ENCODE peak calls at places on chromosomes 7 and 10, in six cellular contexts. Q is IMR-90, F is left ventricle myocardium inferior, G is GM23338, V is heart right ventricle, Z is brain microvascular endothelial cell. M is an unnamed sample.

GRCh38 chr10:111360260-111360925 is 283.6 kb downstream of the ADRA2A start:
- DNase-seq in Q (no peak), Z (no peak), G (peak; percentile 83), F (peak; percentile 14), V (no peak), M (no peak)

GRCh38 chr10:49328401-49329185 is 29.6 kb downstream of the C10orf71 start:
- DNase-seq in F (no peak), G (no peak), Z (no peak), V (no peak), Q (no peak), M (no peak)

GRCh38 chr7:114860196-114860595 is 61.7 kb upstream of the MDFIC start:
- DNase-seq in G (no peak), Q (no peak), F (no peak), V (no peak), Z (no peak), M (no peak)

GRCh38 chr10:14820010-14820774 is 17.6 kb downstream of the CDNF start:
- DNase-seq in Q (peak; percentile 95), G (no peak), F (no peak), Z (peak; percentile 89), V (no peak), M (no peak)

GRCh38 chr7:23105086-23105643 is 420 bp upstream of the KLHL7 start:
- DNase-seq in F (no peak), G (no peak), Q (no peak), V (no peak), Z (no peak), M (no peak)

GRCh38 chr7:49111706-49112105 is 187.4 kb downstream of the CDC14C start:
- DNase-seq in Z (no peak), G (no peak), V (no peak), Q (no peak), F (no peak), M (no peak)

GRCh38 chr7:48522692-48523091 is 351.4 kb downstream of the ABCA13 start:
- DNase-seq in F (no peak), G (no peak), Q (no peak), Z (no peak), V (no peak), M (no peak)

GRCh38 chr10:89574348-89574747 is 39.0 kb upstream of the SLC16A12 start:
- DNase-seq in F (no peak), Z (peak; percentile 29), G (no peak), V (no peak), Q (no peak), M (no peak)

GRCh38 chr7:134701272-134701671 is 54.6 kb downstream of the BPGM start:
- DNase-seq in V (no peak), Q (peak; percentile 42), G (peak; percentile 74), F (no peak), Z (no peak), M (no peak)

GRCh38 chr7:74480861-74481417 is 27.2 kb downstream of the GTF2IRD1 start:
- DNase-seq in Z (peak; percentile 52), V (peak; percentile 37), Q (peak; percentile 51), F (peak; percentile 49), G (no peak), M (peak; percentile 89)

GRCh38 chr7:22660732-22661131 is 66.3 kb upstream of the IL6 start:
- DNase-seq in F (no peak), Z (no peak), V (no peak), G (peak; percentile 77), Q (no peak), M (no peak)

GRCh38 chr10:124032982-124033886 is 60.2 kb downstream of the CHST15 start:
- DNase-seq in Z (peak; percentile 87), Q (peak; percentile 42), F (no peak), V (no peak), G (no peak), M (peak; percentile 46)

GRCh38 chr10:79593377-79593776 is 17.4 kb upstream of the SFTPA1 start:
- DNase-seq in Z (no peak), V (no peak), Q (no peak), G (no peak), F (no peak), M (no peak)

GRCh38 chr7:16739863-16740622 is 13.5 kb upstream of the TSPAN13 start:
- DNase-seq in Q (peak; percentile 98), F (peak; percentile 23), G (no peak), Z (peak; percentile 96), V (no peak), M (no peak)

GRCh38 chr7:138556771-138557484 is 96.9 kb downstream of the TRIM24 start:
- DNase-seq in Q (no peak), Z (no peak), G (peak; percentile 23), F (no peak), V (no peak), M (no peak)

GRCh38 chr10:95421782-95422181 is 131.0 kb upstream of the PDLIM1 start:
- DNase-seq in Z (no peak), F (no peak), Q (no peak), V (no peak), G (no peak), M (no peak)

GRCh38 chr10:58412502-58412961 is 27.3 kb downstream of the TFAM start:
- DNase-seq in G (peak; percentile 36), Q (peak; percentile 63), V (no peak), Z (peak; percentile 92), F (no peak), M (no peak)

GRCh38 chr7:101826081-101826835 is 8.8 kb downstream of the CUX1 start:
- DNase-seq in Q (no peak), Z (no peak), F (no peak), V (no peak), G (no peak), M (peak; percentile 34)
- H3K4me3 ChIP-seq in Q (no peak overlapping the region), Z (no peak overlapping the region), F (no peak overlapping the region), V (no peak overlapping the region), G (no peak overlapping the region), M (no peak overlapping the region)

GRCh38 chr7:506921-507622 is 12.6 kb downstream of the PDGFA start:
- DNase-seq in F (peak; percentile 7), Z (no peak), Q (no peak), G (no peak), V (peak; percentile 6), M (peak; percentile 55)
- H3K27ac ChIP-seq in F (no peak overlapping the region), Z (no peak overlapping the region), Q (no peak overlapping the region), G (no peak overlapping the region), V (no peak overlapping the region), M (no peak overlapping the region)

DNA sequence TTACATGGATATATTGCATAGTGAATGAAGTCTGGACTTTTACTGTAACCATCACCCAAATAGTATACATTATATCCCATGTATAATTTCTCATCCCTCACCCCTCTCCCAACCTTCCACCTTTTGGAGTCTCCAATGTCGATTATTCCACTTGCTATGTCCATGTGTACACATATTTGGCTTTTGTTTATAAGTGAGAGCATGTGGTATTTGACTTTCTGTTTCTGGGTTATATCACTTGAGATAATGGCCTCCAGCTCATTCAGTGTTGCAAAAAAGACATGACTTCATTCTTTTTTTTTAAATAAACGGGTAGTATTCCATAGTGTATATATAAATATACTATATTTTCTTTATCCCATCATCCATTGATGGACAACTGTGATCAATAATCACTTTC is 288.6 kb upstream of the BMPER start:
- DNase-seq in F (no peak), Z (no peak), V (no peak), G (no peak), Q (peak; percentile 31), M (no peak)
- TF ChIP-seq CTCF in F (no peak), Z (no peak), V (no peak), G (no peak), Q (no peak), M (no peak)

GRCh38 chr7:65746398-65746669 is 126.5 kb upstream of the VKORC1L1 start:
- DNase-seq in Q (peak; percentile 72), Z (peak; percentile 29), V (no peak), F (no peak), G (no peak), M (no peak)

GRCh38 chr7:65749039-65749438 is 123.8 kb upstream of the VKORC1L1 start:
- DNase-seq in V (no peak), G (no peak), Q (no peak), Z (no peak), F (no peak), M (no peak)

GRCh38 chr7:65749518-65749917 is 123.4 kb upstream of the VKORC1L1 start:
- DNase-seq in Z (no peak), V (no peak), F (no peak), Q (no peak), G (no peak), M (no peak)

DNA sequence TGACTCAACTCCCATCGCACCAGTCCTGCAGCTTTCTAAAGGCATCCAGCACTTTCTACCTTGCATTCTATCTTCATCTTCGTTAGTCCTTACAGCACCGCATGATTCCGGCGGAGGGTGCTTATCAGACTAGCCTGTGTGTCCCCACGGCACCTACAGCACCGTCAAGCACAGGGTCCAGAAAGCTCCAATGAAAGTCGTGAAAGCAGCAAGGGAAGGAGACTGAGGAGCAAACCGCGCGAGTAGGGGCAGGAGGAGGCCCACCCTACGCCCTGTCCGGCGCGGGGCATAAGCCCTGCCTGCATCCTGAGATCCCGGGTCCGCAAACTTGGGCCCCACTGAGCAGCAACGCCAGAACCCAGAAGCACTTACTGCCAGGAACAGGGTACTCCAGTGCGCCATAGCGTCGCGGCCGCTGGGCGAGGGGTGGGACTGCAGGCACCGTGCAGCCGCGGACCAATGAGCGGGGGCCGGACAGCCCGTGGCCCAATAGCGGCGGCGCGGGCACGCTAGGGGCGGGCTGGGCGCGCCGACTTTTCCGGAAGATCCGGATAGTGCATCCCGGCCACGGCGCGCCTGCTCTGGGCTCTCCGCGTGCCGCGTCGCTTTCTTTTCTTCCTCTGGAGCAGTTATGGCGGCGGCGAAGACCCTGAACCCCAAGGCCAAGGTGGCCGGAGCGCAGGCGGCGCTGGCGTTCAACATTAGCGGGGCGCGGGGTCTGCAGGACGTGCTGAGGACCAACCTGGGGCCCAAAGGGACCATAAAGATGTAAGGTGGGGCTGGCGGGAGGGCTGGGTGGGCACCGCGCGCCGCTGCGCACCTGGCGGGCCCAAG is 122.1 kb upstream of the VKORC1L1 start:
- DNase-seq in Q (peak; percentile 84), F (peak; percentile 91), G (peak; percentile 96), Z (peak; percentile 81), V (peak; percentile 92), M (peak; percentile 96)
- H3K4me3 ChIP-seq in Q (peak overlapping the region; percentile 80), F (peak overlapping the region; percentile 99), G (peak overlapping the region; percentile 84), Z (peak overlapping the region; percentile 98), V (peak overlapping the region; percentile 95), M (peak overlapping the region; percentile 95)

GRCh38 chr7:154929006-154929726 is 73.8 kb downstream of the PAXIP1 start:
- DNase-seq in Z (no peak), Q (no peak), V (no peak), F (no peak), G (no peak), M (no peak)
- H3K27ac ChIP-seq in Z (no peak overlapping the region), Q (peak overlapping the region; percentile 28), V (peak overlapping the region; percentile 86), F (peak overlapping the region; percentile 85), G (no peak overlapping the region), M (peak overlapping the region; percentile 87)

GRCh38 chr7:91850455-91850854 is 30.0 kb downstream of the MTERF1 start:
- DNase-seq in F (no peak), V (no peak), Z (peak; percentile 24), Q (peak; percentile 28), G (no peak), M (no peak)

GRCh38 chr7:91846436-91846835 is 34.1 kb downstream of the MTERF1 start:
- DNase-seq in Z (no peak), V (no peak), Q (peak; percentile 21), G (no peak), F (no peak), M (no peak)

GRCh38 chr7:91847881-91848599 is 32.5 kb downstream of the MTERF1 start:
- DNase-seq in F (no peak), G (no peak), V (no peak), Q (no peak), Z (no peak), M (no peak)

DNA sequence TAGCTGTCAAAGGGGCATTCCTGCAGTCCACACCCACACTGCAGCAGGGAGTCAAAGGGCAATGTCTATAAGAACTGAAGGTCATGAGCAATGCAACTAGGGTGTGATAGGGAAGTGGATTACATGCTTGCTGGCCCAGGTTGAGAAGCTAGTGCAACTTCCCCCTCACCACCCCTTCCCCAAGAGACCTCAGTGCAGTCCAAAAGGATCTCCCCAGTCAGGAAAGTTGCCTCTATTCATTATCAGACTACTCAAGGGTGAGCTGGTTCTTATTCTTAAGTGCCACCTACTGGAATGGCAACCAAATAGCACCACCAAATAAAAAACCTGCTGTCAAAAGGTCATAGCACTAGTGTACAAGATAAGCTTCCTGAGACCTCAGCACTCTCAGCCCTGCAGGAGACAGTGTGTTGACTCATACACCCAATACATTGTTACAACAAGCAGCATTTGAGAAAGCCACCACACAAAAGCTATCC is 28.2 kb downstream of the MTERF1 start:
- DNase-seq in F (no peak), Z (peak; percentile 49), Q (peak; percentile 12), V (no peak), G (peak; percentile 66), M (no peak)
- TF ChIP-seq CTCF in F (no peak), Z (peak; percentile 42), Q (peak; percentile 22), V (no peak), G (peak; percentile 70), M (no peak)